ENCODE peak calls at places on chromosomes 16 and 17, in four cellular contexts. One of them, this sample, is unnamed.

GRCh38 chr16:28260193-28260592 is 32.1 kb upstream of the SBK1 start:
- DNase-seq in HEK293T: no peak
- DNase-seq in NCI-H1436 treated with DMSO at 0.1 percent for 48 hours: no peak
- DNase-seq in NCI-H187: no peak
- DNase-seq in this sample: no peak

GRCh38 chr17:83006515-83007455 is 72.6 kb upstream of the METRNL start:
- DNase-seq in NCI-H187: no peak
- DNase-seq in NCI-H1436 treated with DMSO at 0.1 percent for 48 hours: no peak
- DNase-seq in HEK293T: no peak
- DNase-seq in this sample: peak

GRCh38 chr17:31534223-31534888 is 142.9 kb downstream of the RAB11FIP4 start:
- DNase-seq in NCI-H1436 treated with DMSO at 0.1 percent for 48 hours: no peak
- DNase-seq in NCI-H187: no peak
- DNase-seq in HEK293T: no peak
- DNase-seq in this sample: no peak

GRCh38 chr16:21263640-21264211 is 14.4 kb downstream of the CRYM start:
- DNase-seq in NCI-H1436 treated with DMSO at 0.1 percent for 48 hours: no peak
- DNase-seq in HEK293T: no peak
- DNase-seq in NCI-H187: no peak
- DNase-seq in this sample: peak

GRCh38 chr17:81294512-81295030 is 536 bp downstream of the SLC38A10 start:
- DNase-seq in HEK293T: peak
- DNase-seq in NCI-H187: no peak
- DNase-seq in NCI-H1436 treated with DMSO at 0.1 percent for 48 hours: no peak
- DNase-seq in this sample: no peak

GRCh38 chr17:67679721-67680120 is 38.0 kb upstream of the NOL11 start:
- DNase-seq in NCI-H187: no peak
- DNase-seq in NCI-H1436 treated with DMSO at 0.1 percent for 48 hours: no peak
- DNase-seq in HEK293T: no peak
- DNase-seq in this sample: no peak

GRCh38 chr16:13014516-13014915 is 113.1 kb downstream of the SHISA9 start:
- DNase-seq in HEK293T: no peak
- DNase-seq in NCI-H1436 treated with DMSO at 0.1 percent for 48 hours: no peak
- DNase-seq in NCI-H187: no peak
- DNase-seq in this sample: no peak

GRCh38 chr16:4847774-4848587 is 700 bp downstream of the UBN1 start:
- DNase-seq in NCI-H187: no peak
- DNase-seq in NCI-H1436 treated with DMSO at 0.1 percent for 48 hours: no peak
- DNase-seq in HEK293T: peak
- DNase-seq in this sample: peak

GRCh38 chr17:49527927-49528651 is 33.0 kb downstream of the NGFR start:
- DNase-seq in NCI-H187: no peak
- DNase-seq in HEK293T: no peak
- DNase-seq in NCI-H1436 treated with DMSO at 0.1 percent for 48 hours: no peak
- DNase-seq in this sample: no peak

GRCh38 chr17:34303606-34304005 is 15.6 kb upstream of the CCL8 start:
- DNase-seq in HEK293T: no peak
- DNase-seq in NCI-H187: no peak
- DNase-seq in NCI-H1436 treated with DMSO at 0.1 percent for 48 hours: no peak
- DNase-seq in this sample: no peak

GRCh38 chr16:9447195-9447551 is 355.7 kb downstream of the HAPSTR1 start:
- DNase-seq in HEK293T: no peak
- DNase-seq in NCI-H1436 treated with DMSO at 0.1 percent for 48 hours: no peak
- DNase-seq in NCI-H187: no peak
- DNase-seq in this sample: no peak

GRCh38 chr16:69399361-69399760 is 13.6 kb upstream of the TERF2 start:
- DNase-seq in NCI-H1436 treated with DMSO at 0.1 percent for 48 hours: no peak
- DNase-seq in HEK293T: no peak
- DNase-seq in NCI-H187: no peak
- DNase-seq in this sample: no peak

GRCh38 chr16:411576-412265 is 10.0 kb downstream of the DECR2 start:
- DNase-seq in NCI-H1436 treated with DMSO at 0.1 percent for 48 hours: no peak
- DNase-seq in NCI-H187: no peak
- DNase-seq in HEK293T: no peak
- DNase-seq in this sample: no peak

GRCh38 chr17:61294777-61295176 is 104.9 kb upstream of the TBX2 start:
- DNase-seq in HEK293T: no peak
- DNase-seq in NCI-H187: no peak
- DNase-seq in NCI-H1436 treated with DMSO at 0.1 percent for 48 hours: no peak
- DNase-seq in this sample: no peak

GRCh38 chr16:77579283-77579985 is 142.9 kb upstream of the NUDT7 start:
- DNase-seq in HEK293T: no peak
- DNase-seq in NCI-H187: no peak
- DNase-seq in NCI-H1436 treated with DMSO at 0.1 percent for 48 hours: no peak
- DNase-seq in this sample: no peak

GRCh38 chr16:16007743-16008111 is 58.3 kb downstream of the ABCC1 start:
- DNase-seq in NCI-H1436 treated with DMSO at 0.1 percent for 48 hours: no peak
- DNase-seq in NCI-H187: no peak
- DNase-seq in HEK293T: no peak
- DNase-seq in this sample: no peak

GRCh38 chr16:22419908-22420307 is 45.5 kb upstream of the CDR2 start:
- DNase-seq in NCI-H1436 treated with DMSO at 0.1 percent for 48 hours: no peak
- DNase-seq in HEK293T: no peak
- DNase-seq in NCI-H187: no peak
- DNase-seq in this sample: no peak

GRCh38 chr17:81029859-81030258 is 5.1 kb upstream of the BAIAP2 start:
- DNase-seq in HEK293T: no peak
- DNase-seq in NCI-H187: no peak
- DNase-seq in NCI-H1436 treated with DMSO at 0.1 percent for 48 hours: no peak
- DNase-seq in this sample: no peak

GRCh38 chr16:89921699-89922476 is 1.3 kb upstream of the TUBB3 start:
- DNase-seq in HEK293T: peak
- DNase-seq in NCI-H1436 treated with DMSO at 0.1 percent for 48 hours: no peak
- DNase-seq in NCI-H187: no peak
- DNase-seq in this sample: no peak

GRCh38 chr16:14109782-14110727 is 38.9 kb downstream of the MRTFB start:
- DNase-seq in NCI-H1436 treated with DMSO at 0.1 percent for 48 hours: no peak
- DNase-seq in NCI-H187: no peak
- DNase-seq in HEK293T: no peak
- DNase-seq in this sample: no peak

GRCh38 chr17:55067697-55068439 is 99.3 kb downstream of the STXBP4 start:
- DNase-seq in HEK293T: no peak
- DNase-seq in NCI-H187: no peak
- DNase-seq in NCI-H1436 treated with DMSO at 0.1 percent for 48 hours: no peak
- DNase-seq in this sample: no peak

GRCh38 chr17:75818326-75818885 is 25.8 kb downstream of the UNC13D start:
- DNase-seq in NCI-H187: no peak
- DNase-seq in NCI-H1436 treated with DMSO at 0.1 percent for 48 hours: no peak
- DNase-seq in HEK293T: no peak
- DNase-seq in this sample: no peak

GRCh38 chr17:51527230-51527982 is 267.1 kb downstream of the UTP18 start:
- DNase-seq in NCI-H1436 treated with DMSO at 0.1 percent for 48 hours: no peak
- DNase-seq in HEK293T: no peak
- DNase-seq in NCI-H187: no peak
- DNase-seq in this sample: no peak

GRCh38 chr17:43477832-43478634 is 5.7 kb upstream of the DHX8 start:
- DNase-seq in NCI-H187: no peak
- DNase-seq in NCI-H1436 treated with DMSO at 0.1 percent for 48 hours: peak
- DNase-seq in HEK293T: no peak
- DNase-seq in this sample: no peak

This sample was measured in NCI-H2107.